ENCODE peak calls at places on chromosome 15, in six cellular contexts. I, R, S, M, Q and H are unnamed samples.

GRCh38 chr15:33310481-33311311 is at the start of gene RYR3:
- DNase-seq in I (peak), R (no peak), S (no peak), M (peak), Q (no peak), H (no peak)

GRCh38 chr15:38217788-38218609 is 34.6 kb upstream of the SPRED1 start:
- DNase-seq in I (no peak), R (no peak), S (no peak), M (no peak), Q (no peak), H (no peak)

GRCh38 chr15:30649952-30650929 is 24.3 kb downstream of the ARHGAP11B start:
- DNase-seq in I (no peak), R (no peak), S (no peak), M (no peak), Q (no peak), H (no peak)

GRCh38 chr15:93037341-93038063 is 51.5 kb downstream of the RGMA start:
- DNase-seq in I (peak), R (no peak), S (no peak), M (peak), Q (no peak), H (no peak)

GRCh38 chr15:75554717-75555116 is 24.4 kb downstream of the PTPN9 start:
- DNase-seq in I (no peak), R (no peak), S (no peak), M (no peak), Q (no peak), H (no peak)

GRCh38 chr15:49135893-49136292 is 19.5 kb downstream of the COPS2 start:
- DNase-seq in I (no peak), R (no peak), S (peak), M (no peak), Q (no peak), H (no peak)

GRCh38 chr15:39135989-39136388 is 444.9 kb upstream of the THBS1 start:
- DNase-seq in I (no peak), R (no peak), S (no peak), M (no peak), Q (no peak), H (no peak)

GRCh38 chr15:95739161-95739560 is 591.3 kb upstream of the NR2F2 start:
- DNase-seq in I (no peak), R (no peak), S (no peak), M (no peak), Q (no peak), H (no peak)

GRCh38 chr15:63514533-63514943 is 10.1 kb downstream of the USP3 start:
- DNase-seq in I (no peak), R (no peak), S (no peak), M (no peak), Q (no peak), H (no peak)

GRCh38 chr15:67083135-67083766 is 17.8 kb downstream of the SMAD3 start:
- DNase-seq in I (no peak), R (no peak), S (no peak), M (no peak), Q (no peak), H (no peak)

GRCh38 chr15:42490246-42490742 is 647 bp downstream of the ZNF106 start:
- DNase-seq in I (no peak), R (no peak), S (peak), M (no peak), Q (no peak), H (peak)

GRCh38 chr15:34644061-34644460 is 60.6 kb upstream of the GOLGA8B start:
- DNase-seq in I (no peak), R (no peak), S (no peak), M (no peak), Q (no peak), H (no peak)

GRCh38 chr15:55247766-55248427 is 41.7 kb downstream of the RAB27A start:
- DNase-seq in I (no peak), R (no peak), S (no peak), M (no peak), Q (no peak), H (no peak)

GRCh38 chr15:68843425-68844311 is 23.0 kb upstream of the ANP32A start:
- DNase-seq in I (peak), R (peak), S (peak), M (no peak), Q (no peak), H (peak)

GRCh38 chr15:101434032-101434920 is 55.2 kb downstream of the PCSK6 start:
- DNase-seq in I (no peak), R (no peak), S (no peak), M (no peak), Q (no peak), H (no peak)

GRCh38 chr15:87619161-87619960 is 637.2 kb downstream of the NTRK3 start:
- DNase-seq in I (peak), R (no peak), S (peak), M (no peak), Q (no peak), H (no peak)

GRCh38 chr15:76793162-76793561 is 112.0 kb downstream of the SCAPER start:
- DNase-seq in I (no peak), R (no peak), S (no peak), M (no peak), Q (no peak), H (no peak)

GRCh38 chr15:25899870-25900269 is 36.7 kb upstream of the ATP10A start:
- DNase-seq in I (no peak), R (no peak), S (no peak), M (no peak), Q (no peak), H (no peak)

GRCh38 chr15:42581272-42581730 is 5.9 kb downstream of the STARD9 start:
- DNase-seq in I (peak), R (peak), S (peak), M (peak), Q (peak), H (peak)

GRCh38 chr15:78567541-78567940 is 2.2 kb downstream of the CHRNA5 start:
- DNase-seq in I (no peak), R (no peak), S (no peak), M (no peak), Q (no peak), H (no peak)

GRCh38 chr15:49627407-49627877 is 6.6 kb downstream of the DTWD1 start:
- DNase-seq in I (no peak), R (no peak), S (peak), M (no peak), Q (no peak), H (no peak)

GRCh38 chr15:62770752-62771151 is 271.8 kb upstream of the TPM1 start:
- DNase-seq in I (peak), R (no peak), S (peak), M (no peak), Q (no peak), H (no peak)

GRCh38 chr15:79994651-79995050 is 23.7 kb upstream of the BCL2A1 start:
- DNase-seq in I (no peak), R (no peak), S (no peak), M (no peak), Q (no peak), H (no peak)

GRCh38 chr15:100125627-100126231 is 216.0 kb downstream of the ADAMTS17 start:
- DNase-seq in I (no peak), R (no peak), S (no peak), M (no peak), Q (no peak), H (no peak)

GRCh38 chr15:95196176-95196915 is 965.0 kb downstream of the MCTP2 start:
- DNase-seq in I (peak), R (no peak), S (no peak), M (no peak), Q (no peak), H (no peak)

GRCh38 chr15:40768492-40769309 is 1.1 kb upstream of the C15orf62 start:
- DNase-seq in I (no peak), R (no peak), S (no peak), M (no peak), Q (no peak), H (no peak)

GRCh38 chr15:31867536-31868442 is 162.5 kb upstream of the CHRNA7 start:
- DNase-seq in I (peak), R (peak), S (peak), M (peak), Q (no peak), H (peak)

GRCh38 chr15:73019733-73020132 is 32.5 kb upstream of the NEO1 start:
- DNase-seq in I (no peak), R (no peak), S (no peak), M (no peak), Q (no peak), H (no peak)

GRCh38 chr15:60390931-60391501 is 6.8 kb downstream of the ANXA2 start:
- DNase-seq in I (peak), R (no peak), S (peak), M (no peak), Q (no peak), H (no peak)